ENCODE peak calls at places on chromosomes 16 and 17, in eight cellular contexts. S is CD4-positive, alpha-beta T cell; U is ELF-1; Y is skeletal muscle cell; X is CD8-positive, alpha-beta T cell; F is neural crest cell; M is AML-193; K is body of pancreas. O is an unnamed sample.

GRCh38 chr17:75517277-75517865 is 1.0 kb downstream of the TSEN54 start:
- DNase-seq in S (peak; percentile 17), U (no peak), Y (no peak), X (no peak), F (no peak), M (peak; percentile 19), K (no peak), O (no peak)

GRCh38 chr17:8057691-8058114 is 18.8 kb downstream of the ALOX15B start:
- DNase-seq in S (peak; percentile 30), U (peak; percentile 77), Y (peak; percentile 46), X (peak; percentile 15), F (peak; percentile 46), M (peak; percentile 75), K (peak; percentile 50), O (peak; percentile 61)

GRCh38 chr17:11612956-11613355 is 14.7 kb downstream of the DNAH9 start:
- DNase-seq in S (no peak), U (no peak), Y (no peak), X (no peak), F (no peak), M (no peak), K (no peak), O (no peak)

GRCh38 chr17:50361561-50362480 is 11.2 kb downstream of the MRPL27 start:
- DNase-seq in S (peak; percentile 42), U (peak; percentile 80), Y (peak; percentile 36), X (peak; percentile 43), F (peak; percentile 53), M (peak; percentile 80), K (peak; percentile 71), O (no peak)

GRCh38 chr17:14672830-14673229 is 371.9 kb downstream of the HS3ST3B1 start:
- DNase-seq in S (no peak), U (peak; percentile 20), Y (peak; percentile 40), X (no peak), F (no peak), M (peak; percentile 72), K (peak; percentile 13), O (no peak)

GRCh38 chr17:75776399-75777242 is 8.0 kb upstream of the UNK start:
- DNase-seq in S (no peak), U (peak; percentile 44), Y (no peak), X (no peak), F (no peak), M (peak; percentile 36), K (peak; percentile 45), O (no peak)

GRCh38 chr17:79797492-79798295 is 817 bp upstream of the CBX8 start:
- DNase-seq in S (no peak), U (no peak), Y (no peak), X (no peak), F (no peak), M (no peak), K (no peak), O (peak; percentile 73)

GRCh38 chr17:59154335-59154720 is 658 bp downstream of the SKA2 start:
- DNase-seq in S (no peak), U (peak; percentile 72), Y (no peak), X (peak; percentile 17), F (peak; percentile 37), M (peak; percentile 32), K (peak; percentile 44), O (peak; percentile 70)

GRCh38 chr16:2236362-2237075 is at the start of gene DNASE1L2:
- DNase-seq in S (no peak), U (peak; percentile 79), Y (no peak), X (no peak), F (peak; percentile 58), M (no peak), K (no peak), O (no peak)

GRCh38 chr16:56203052-56203451 is 11.8 kb downstream of the GNAO1 start:
- DNase-seq in S (peak; percentile 45), U (peak; percentile 58), Y (no peak), X (no peak), F (no peak), M (no peak), K (no peak), O (no peak)

GRCh38 chr17:3762922-3763776 is 37.8 kb downstream of the ITGAE start:
- DNase-seq in S (no peak), U (no peak), Y (no peak), X (no peak), F (no peak), M (no peak), K (no peak), O (peak; percentile 89)

GRCh38 chr17:77804796-77805426 is 153.6 kb upstream of the TNRC6C start:
- DNase-seq in S (no peak), U (no peak), Y (no peak), X (no peak), F (no peak), M (no peak), K (no peak), O (no peak)

GRCh38 chr17:14297161-14297851 is 3.6 kb upstream of the HS3ST3B1 start:
- DNase-seq in S (no peak), U (peak; percentile 78), Y (no peak), X (no peak), F (no peak), M (no peak), K (peak; percentile 39), O (peak; percentile 68)

GRCh38 chr16:13510425-13511151 is 409.4 kb upstream of the ERCC4 start:
- DNase-seq in S (no peak), U (no peak), Y (no peak), X (no peak), F (no peak), M (no peak), K (no peak), O (no peak)

GRCh38 chr16:88468289-88469129 is 15.4 kb downstream of the ZFPM1 start:
- DNase-seq in S (no peak), U (peak; percentile 81), Y (no peak), X (no peak), F (peak; percentile 29), M (no peak), K (no peak), O (no peak)

GRCh38 chr17:77476920-77477805 is 336.4 kb downstream of the SEC14L1 start:
- DNase-seq in S (no peak), U (peak; percentile 94), Y (peak; percentile 95), X (no peak), F (no peak), M (no peak), K (no peak), O (no peak)